ENCODE peak calls at places on chromosomes 13 and 19, in five cellular contexts. One of them, this sample, is unnamed.

GRCh38 chr19:4267101-4267900 is 11.8 kb upstream of the SHD start:
- DNase-seq in right lobe of liver: peak; percentile 62
- DNase-seq in PC-3: peak; percentile 64
- DNase-seq in astrocyte: no peak
- DNase-seq in IMR-90: peak; percentile 37
- DNase-seq in this sample: no peak

GRCh38 chr19:51513968-51514367 is 12.4 kb upstream of the SIGLEC12 start:
- DNase-seq in right lobe of liver: no peak
- DNase-seq in IMR-90: no peak
- DNase-seq in PC-3: no peak
- DNase-seq in astrocyte: no peak
- DNase-seq in this sample: no peak

GRCh38 chr13:60369242-60369641 is 27.8 kb upstream of the TDRD3 start:
- DNase-seq in right lobe of liver: no peak
- DNase-seq in astrocyte: no peak
- DNase-seq in IMR-90: peak; percentile 2
- DNase-seq in PC-3: peak; percentile 10
- DNase-seq in this sample: no peak

GRCh38 chr19:41353466-41354342 is at the start of gene TGFB1:
- DNase-seq in astrocyte: peak; percentile 72
- DNase-seq in PC-3: peak; percentile 77
- DNase-seq in right lobe of liver: peak; percentile 91
- DNase-seq in IMR-90: peak; percentile 87
- DNase-seq in this sample: no peak

GRCh38 chr19:19386373-19386869 is 19.1 kb upstream of the GATAD2A start:
- DNase-seq in right lobe of liver: no peak
- DNase-seq in PC-3: no peak
- DNase-seq in astrocyte: no peak
- DNase-seq in IMR-90: no peak
- DNase-seq in this sample: no peak

GRCh38 chr19:42121666-42122069 is 10.6 kb downstream of the POU2F2 start:
- DNase-seq in astrocyte: peak; percentile 69
- DNase-seq in IMR-90: peak; percentile 88
- DNase-seq in right lobe of liver: peak; percentile 60
- DNase-seq in PC-3: peak; percentile 71
- DNase-seq in this sample: no peak

GRCh38 chr19:41175825-41176734 is 16.9 kb upstream of the CYP2S1 start:
- DNase-seq in astrocyte: peak; percentile 73
- DNase-seq in PC-3: peak; percentile 71
- DNase-seq in right lobe of liver: peak; percentile 32
- DNase-seq in IMR-90: peak; percentile 76
- DNase-seq in this sample: peak; percentile 58

GRCh38 chr19:3536429-3537100 is 2.4 kb upstream of the TEKTIP1 start:
- DNase-seq in IMR-90: no peak
- DNase-seq in PC-3: no peak
- DNase-seq in right lobe of liver: no peak
- DNase-seq in astrocyte: no peak
- DNase-seq in this sample: no peak

GRCh38 chr13:112431734-112432133 is 55.6 kb downstream of the SPACA7 start:
- DNase-seq in astrocyte: no peak
- DNase-seq in PC-3: no peak
- DNase-seq in IMR-90: no peak
- DNase-seq in right lobe of liver: no peak
- DNase-seq in this sample: no peak

GRCh38 chr13:102825921-102826706 is 19.7 kb upstream of the ERCC5 start:
- DNase-seq in IMR-90: peak; percentile 93
- DNase-seq in right lobe of liver: no peak
- DNase-seq in astrocyte: peak; percentile 94
- DNase-seq in PC-3: peak; percentile 79
- DNase-seq in this sample: peak; percentile 93

GRCh38 chr13:47459512-47459911 is 541.6 kb downstream of the SUCLA2 start:
- DNase-seq in PC-3: peak; percentile 42
- DNase-seq in astrocyte: no peak
- DNase-seq in IMR-90: peak; percentile 43
- DNase-seq in right lobe of liver: no peak
- DNase-seq in this sample: no peak

GRCh38 chr13:100566543-100566942 is 22.0 kb downstream of the GGACT start:
- DNase-seq in astrocyte: peak; percentile 41
- DNase-seq in right lobe of liver: no peak
- DNase-seq in IMR-90: peak; percentile 40
- DNase-seq in PC-3: peak; percentile 69
- DNase-seq in this sample: no peak

GRCh38 chr13:110123041-110123809 is 183.7 kb downstream of the COL4A1 start:
- DNase-seq in IMR-90: no peak
- DNase-seq in astrocyte: peak; percentile 60
- DNase-seq in right lobe of liver: no peak
- DNase-seq in PC-3: no peak
- DNase-seq in this sample: no peak

GRCh38 chr19:36420961-36421748 is 2.7 kb upstream of the ZFP82 start:
- DNase-seq in IMR-90: peak; percentile 27
- DNase-seq in right lobe of liver: peak; percentile 16
- DNase-seq in astrocyte: peak; percentile 60
- DNase-seq in PC-3: no peak
- DNase-seq in this sample: peak; percentile 26
- TF ChIP-seq CTCF in IMR-90: no peak
- TF ChIP-seq CTCF in right lobe of liver: no peak
- TF ChIP-seq CTCF in astrocyte: no peak
- TF ChIP-seq CTCF in PC-3: no peak
- TF ChIP-seq CTCF in this sample: no peak

GRCh38 chr19:35268546-35269424 is at the start of gene USF2:
- DNase-seq in IMR-90: peak; percentile 61
- DNase-seq in astrocyte: peak; percentile 34
- DNase-seq in PC-3: peak; percentile 58
- DNase-seq in right lobe of liver: peak; percentile 83
- DNase-seq in this sample: no peak

GRCh38 chr19:35271546-35271945 is 2.8 kb downstream of the USF2 start:
- DNase-seq in IMR-90: no peak
- DNase-seq in astrocyte: no peak
- DNase-seq in right lobe of liver: peak; percentile 89
- DNase-seq in PC-3: no peak
- DNase-seq in this sample: no peak

GRCh38 chr19:35269425-35270117 is 809 bp downstream of the USF2 start:
- DNase-seq in PC-3: peak; percentile 76
- DNase-seq in right lobe of liver: peak; percentile 93
- DNase-seq in astrocyte: peak; percentile 63
- DNase-seq in IMR-90: peak; percentile 75
- DNase-seq in this sample: no peak

GRCh38 chr19:35272122-35272715 is 3.5 kb downstream of the USF2 start:
- DNase-seq in PC-3: no peak
- DNase-seq in IMR-90: no peak
- DNase-seq in right lobe of liver: no peak
- DNase-seq in astrocyte: no peak
- DNase-seq in this sample: no peak

GRCh38 chr19:35270381-35270811 is 1.6 kb downstream of the USF2 start:
- DNase-seq in IMR-90: no peak
- DNase-seq in right lobe of liver: no peak
- DNase-seq in PC-3: no peak
- DNase-seq in astrocyte: no peak
- DNase-seq in this sample: no peak
- H3K4me3 ChIP-seq in IMR-90: no peak overlapping the region
- H3K4me3 ChIP-seq in right lobe of liver: no peak overlapping the region
- H3K4me3 ChIP-seq in PC-3: peak overlapping the region; percentile 66
- H3K4me3 ChIP-seq in astrocyte: peak overlapping the region; percentile 59
- H3K4me3 ChIP-seq in this sample: no peak overlapping the region

DNA sequence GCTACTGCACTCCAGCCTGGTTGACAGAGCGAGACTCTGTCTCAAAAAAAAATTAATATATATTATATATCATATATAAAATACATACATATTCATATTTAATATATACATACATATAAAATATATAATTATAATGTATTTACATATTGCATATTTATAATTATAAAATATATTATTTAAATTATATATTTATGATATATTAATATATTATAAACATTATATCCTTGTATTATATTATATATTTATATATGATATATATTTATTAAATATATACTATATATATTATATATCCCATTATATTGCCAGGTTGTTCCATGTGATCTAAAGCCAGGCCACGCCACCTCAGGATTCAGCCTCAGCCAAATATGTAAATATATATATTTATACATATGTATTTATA is 9.7 kb downstream of the BRME1 start:
- DNase-seq in PC-3: no peak
- DNase-seq in right lobe of liver: no peak
- DNase-seq in astrocyte: no peak
- DNase-seq in IMR-90: no peak
- DNase-seq in this sample: no peak
- TF ChIP-seq CTCF in PC-3: no peak
- TF ChIP-seq CTCF in right lobe of liver: no peak
- TF ChIP-seq CTCF in astrocyte: no peak
- TF ChIP-seq CTCF in IMR-90: no peak
- TF ChIP-seq CTCF in this sample: no peak

GRCh38 chr19:39970424-39970673 is 616 bp upstream of the PSMC4 start:
- DNase-seq in PC-3: peak; percentile 8
- DNase-seq in astrocyte: no peak
- DNase-seq in right lobe of liver: no peak
- DNase-seq in IMR-90: no peak
- DNase-seq in this sample: peak; percentile 7

GRCh38 chr19:39969681-39970423 is 1.1 kb upstream of the PSMC4 start:
- DNase-seq in PC-3: no peak
- DNase-seq in IMR-90: no peak
- DNase-seq in astrocyte: no peak
- DNase-seq in right lobe of liver: no peak
- DNase-seq in this sample: no peak

GRCh38 chr19:39968789-39969188 is 2.2 kb upstream of the PSMC4 start:
- DNase-seq in right lobe of liver: no peak
- DNase-seq in astrocyte: no peak
- DNase-seq in PC-3: no peak
- DNase-seq in IMR-90: no peak
- DNase-seq in this sample: no peak

GRCh38 chr19:39970674-39971379 is at the start of gene PSMC4:
- DNase-seq in IMR-90: peak; percentile 99
- DNase-seq in astrocyte: peak; percentile 98
- DNase-seq in right lobe of liver: peak; percentile 99
- DNase-seq in PC-3: peak; percentile 97
- DNase-seq in this sample: peak; percentile 98

GRCh38 chr19:39969266-39969665 is 1.7 kb upstream of the PSMC4 start:
- DNase-seq in PC-3: no peak
- DNase-seq in right lobe of liver: no peak
- DNase-seq in IMR-90: peak; percentile 35
- DNase-seq in astrocyte: no peak
- DNase-seq in this sample: no peak
- H3K4me3 ChIP-seq in PC-3: no peak overlapping the region
- H3K4me3 ChIP-seq in right lobe of liver: no peak overlapping the region
- H3K4me3 ChIP-seq in IMR-90: no peak overlapping the region
- H3K4me3 ChIP-seq in astrocyte: no peak overlapping the region
- H3K4me3 ChIP-seq in this sample: no peak overlapping the region

DNA sequence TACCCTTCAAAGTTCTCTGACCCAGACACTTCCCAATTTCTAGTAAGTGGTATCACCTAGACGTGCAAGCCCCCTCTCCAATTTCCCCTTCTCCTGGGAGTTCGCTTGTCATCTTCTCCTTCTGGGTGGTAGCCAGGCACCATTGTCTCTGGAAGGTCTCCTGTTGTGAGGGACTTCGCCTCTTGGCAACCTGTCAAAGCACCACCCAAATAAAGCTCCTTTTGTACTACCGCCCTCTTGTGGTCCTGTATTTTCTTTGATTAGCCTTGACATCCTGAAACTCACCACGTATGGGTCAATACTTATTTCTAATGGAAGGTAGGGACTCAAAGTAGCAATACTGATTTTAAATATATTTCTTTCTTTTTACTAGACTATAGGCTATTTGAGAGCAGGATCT is 8.2 kb downstream of the GPC5 start:
- DNase-seq in PC-3: peak; percentile 47
- DNase-seq in astrocyte: peak; percentile 21
- DNase-seq in IMR-90: peak; percentile 35
- DNase-seq in right lobe of liver: no peak
- DNase-seq in this sample: no peak
- TF ChIP-seq CTCF in PC-3: peak; percentile 65
- TF ChIP-seq CTCF in astrocyte: peak; percentile 61
- TF ChIP-seq CTCF in IMR-90: peak; percentile 56
- TF ChIP-seq CTCF in right lobe of liver: peak; percentile 63
- TF ChIP-seq CTCF in this sample: peak; percentile 61

GRCh38 chr13:108267338-108267737 is 2.2 kb upstream of the TNFSF13B start:
- DNase-seq in IMR-90: no peak
- DNase-seq in right lobe of liver: no peak
- DNase-seq in PC-3: no peak
- DNase-seq in astrocyte: no peak
- DNase-seq in this sample: no peak

GRCh38 chr13:108268713-108269112 is 805 bp upstream of the TNFSF13B start:
- DNase-seq in astrocyte: no peak
- DNase-seq in right lobe of liver: no peak
- DNase-seq in IMR-90: no peak
- DNase-seq in PC-3: no peak
- DNase-seq in this sample: no peak

GRCh38 chr13:108270442-108270841 is 924 bp downstream of the TNFSF13B start:
- DNase-seq in IMR-90: no peak
- DNase-seq in PC-3: no peak
- DNase-seq in astrocyte: no peak
- DNase-seq in right lobe of liver: no peak
- DNase-seq in this sample: no peak

GRCh38 chr13:108272333-108272732 is 2.8 kb downstream of the TNFSF13B start:
- DNase-seq in PC-3: no peak
- DNase-seq in IMR-90: peak; percentile 31
- DNase-seq in astrocyte: no peak
- DNase-seq in right lobe of liver: no peak
- DNase-seq in this sample: no peak

GRCh38 chr13:108269601-108270328 is at the start of gene TNFSF13B:
- DNase-seq in PC-3: no peak
- DNase-seq in astrocyte: no peak
- DNase-seq in IMR-90: peak; percentile 40
- DNase-seq in right lobe of liver: peak; percentile 70
- DNase-seq in this sample: no peak
- H3K4me3 ChIP-seq in PC-3: no peak within 1 kb of the TSS
- H3K4me3 ChIP-seq in astrocyte: no peak within 1 kb of the TSS
- H3K4me3 ChIP-seq in IMR-90: peak within 1 kb of the TSS; percentile 36
- H3K4me3 ChIP-seq in right lobe of liver: peak within 1 kb of the TSS; percentile 35
- H3K4me3 ChIP-seq in this sample: no peak within 1 kb of the TSS

GRCh38 chr13:91893040-91893439 is 494.6 kb downstream of the GPC5 start:
- DNase-seq in right lobe of liver: no peak
- DNase-seq in IMR-90: no peak
- DNase-seq in astrocyte: no peak
- DNase-seq in PC-3: no peak
- DNase-seq in this sample: no peak

GRCh38 chr13:91889641-91890040 is 491.2 kb downstream of the GPC5 start:
- DNase-seq in IMR-90: no peak
- DNase-seq in right lobe of liver: no peak
- DNase-seq in PC-3: no peak
- DNase-seq in astrocyte: no peak
- DNase-seq in this sample: no peak

DNA sequence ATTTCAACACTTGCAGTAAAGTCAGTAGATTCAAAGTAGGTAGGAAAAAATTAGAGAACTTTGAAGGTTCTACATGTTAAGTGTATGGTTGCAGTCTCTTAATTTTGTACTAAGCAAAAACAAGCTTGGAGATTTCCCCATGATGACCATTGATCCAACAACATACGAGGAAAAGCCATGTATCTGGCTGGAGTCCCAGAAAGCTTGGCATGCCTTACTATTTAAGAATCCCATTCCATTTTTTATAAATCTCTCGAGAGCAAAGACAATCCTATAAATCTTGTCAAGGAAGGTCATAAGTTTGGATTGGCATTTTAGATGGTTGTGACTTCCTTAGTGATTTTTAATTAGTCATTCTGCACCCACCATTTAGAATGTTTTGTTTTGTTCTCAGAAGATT is 495.9 kb downstream of the GPC5 start:
- DNase-seq in IMR-90: no peak
- DNase-seq in PC-3: no peak
- DNase-seq in astrocyte: peak; percentile 2
- DNase-seq in right lobe of liver: no peak
- DNase-seq in this sample: peak; percentile 76
- TF ChIP-seq CTCF in IMR-90: no peak
- TF ChIP-seq CTCF in PC-3: no peak
- TF ChIP-seq CTCF in astrocyte: no peak
- TF ChIP-seq CTCF in right lobe of liver: no peak
- TF ChIP-seq CTCF in this sample: no peak